ENCODE peak calls at places on chromosomes 6 and 20, in nine cellular contexts. E is progenitor cell of endocrine pancreas, A is AG04450, B is omental fat pad, Z is HFFc6, P is heart right ventricle, L is MM.1S, F is choroid plexus epithelial cell, M is A549. N is an unnamed sample.
A peak's percentile ranks its signal among the peaks of the same experiment; 100 is the strongest.

GRCh38 chr20:50339196-50339901 is 148.7 kb downstream of the CEBPB start:
- DNase-seq in F (peak; percentile 27), E (no peak), M (no peak), L (no peak), A (no peak), P (no peak), Z (peak; percentile 13), B (no peak), N (no peak)

GRCh38 chr20:44097521-44098255 is 89.3 kb downstream of the JPH2 start:
- DNase-seq in M (no peak), P (no peak), E (no peak), L (no peak), B (no peak), F (no peak), A (no peak), Z (no peak), N (no peak)

GRCh38 chr6:108118791-108119211 is 44.3 kb upstream of the OSTM1 start:
- DNase-seq in Z (no peak), L (no peak), A (no peak), P (no peak), B (no peak), F (no peak), M (no peak), E (no peak), N (no peak)

GRCh38 chr6:108839068-108839467 is 9.2 kb upstream of the ARMC2 start:
- DNase-seq in M (no peak), P (no peak), F (no peak), A (no peak), E (no peak), L (no peak), Z (no peak), B (no peak), N (no peak)

GRCh38 chr6:112443118-112443641 is 96.0 kb downstream of the RFPL4B start:
- DNase-seq in B (no peak), E (no peak), L (no peak), A (no peak), Z (no peak), F (no peak), P (no peak), M (no peak), N (peak; percentile 46)

GRCh38 chr20:49344975-49345374 is 67.1 kb upstream of the ZNFX1 start:
- DNase-seq in E (no peak), A (peak; percentile 78), L (no peak), Z (peak; percentile 95), B (no peak), F (peak; percentile 94), M (peak; percentile 83), P (peak; percentile 53), N (peak; percentile 81)

GRCh38 chr20:22763257-22763906 is 179.0 kb upstream of the FOXA2 start:
- DNase-seq in E (no peak), A (no peak), F (peak; percentile 64), L (no peak), Z (no peak), M (peak; percentile 84), P (peak; percentile 58), B (no peak), N (no peak)

GRCh38 chr6:142737368-142738060 is 207.5 kb downstream of the HIVEP2 start:
- DNase-seq in A (no peak), Z (no peak), B (no peak), E (no peak), P (no peak), F (peak; percentile 70), L (no peak), M (no peak), N (no peak)

GRCh38 chr6:6995328-6995727 is 112.4 kb upstream of the RREB1 start:
- DNase-seq in L (no peak), B (no peak), Z (no peak), M (no peak), A (no peak), P (no peak), E (no peak), F (no peak), N (no peak)

GRCh38 chr6:126811307-126811706 is 307.2 kb upstream of the RSPO3 start:
- DNase-seq in B (no peak), P (peak; percentile 11), Z (no peak), A (no peak), E (no peak), L (no peak), M (no peak), F (peak; percentile 64), N (peak; percentile 15)

GRCh38 chr20:63312690-63313348 is 19.8 kb downstream of the COL20A1 start:
- DNase-seq in B (no peak), P (peak; percentile 51), Z (no peak), F (no peak), M (no peak), A (peak; percentile 33), E (no peak), L (no peak), N (no peak)

GRCh38 chr20:53677447-53678314 is 84.0 kb upstream of the ZNF217 start:
- DNase-seq in L (no peak), B (no peak), E (no peak), A (no peak), M (peak; percentile 66), Z (no peak), F (peak; percentile 71), P (peak; percentile 38), N (no peak)

GRCh38 chr6:9921366-9921765 is 493.5 kb downstream of the TFAP2A start:
- DNase-seq in A (no peak), M (no peak), E (no peak), P (no peak), Z (peak; percentile 73), B (no peak), L (no peak), F (no peak), N (peak; percentile 11)

GRCh38 chr6:149978610-149979009 is 14.9 kb downstream of the ULBP1 start:
- DNase-seq in Z (no peak), L (no peak), P (no peak), B (no peak), M (no peak), A (no peak), E (no peak), F (no peak), N (no peak)

GRCh38 chr20:53829706-53830521 is 236.3 kb upstream of the ZNF217 start:
- DNase-seq in L (peak; percentile 68), P (no peak), B (no peak), F (peak; percentile 71), Z (no peak), E (no peak), M (peak; percentile 48), A (no peak), N (peak; percentile 23)

GRCh38 chr6:73585566-73586415 is 65.0 kb upstream of the EEF1A1 start:
- DNase-seq in B (no peak), M (peak; percentile 81), A (peak; percentile 34), Z (peak; percentile 70), L (peak; percentile 46), P (peak; percentile 67), F (peak; percentile 91), E (no peak), N (peak; percentile 52)

GRCh38 chr6:36101691-36102090 is 28.6 kb upstream of the MAPK13 start:
- DNase-seq in E (no peak), B (no peak), Z (no peak), F (no peak), L (no peak), M (no peak), P (no peak), A (no peak), N (no peak)

DNA sequence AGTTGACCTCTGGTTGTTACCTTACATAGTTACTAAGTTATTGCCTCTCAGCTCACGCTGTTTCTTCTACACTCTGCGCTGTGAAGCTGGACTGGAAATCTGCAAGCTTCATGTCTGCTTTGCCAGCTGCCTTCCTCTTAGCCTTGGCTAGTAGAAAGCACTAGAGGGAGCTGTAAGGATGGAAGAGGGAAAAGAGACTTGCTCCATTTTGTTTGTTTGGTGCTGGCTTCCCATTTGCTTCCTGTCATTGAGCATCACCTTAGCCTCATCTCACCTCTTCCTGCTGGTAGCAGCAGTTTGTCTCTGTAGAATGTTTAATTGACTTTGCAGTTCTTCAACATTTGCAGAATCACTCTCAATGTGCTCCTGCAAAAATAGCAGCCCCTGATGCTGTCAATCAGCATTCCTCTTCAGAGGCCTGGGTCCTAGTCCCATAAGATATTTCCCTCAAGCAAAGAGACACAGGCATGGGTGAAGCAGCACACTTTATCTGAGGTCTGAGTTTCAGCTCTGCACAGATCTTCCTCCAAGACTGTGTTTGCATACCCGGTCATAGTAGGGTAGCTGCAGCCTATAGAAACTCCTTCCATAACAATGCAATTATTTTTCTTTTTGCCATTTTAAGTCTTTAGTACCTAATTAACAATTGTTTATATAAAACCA is 302.2 kb upstream of the EPHA7 start:
- DNase-seq in F (peak; percentile 87), Z (no peak), E (no peak), L (peak; percentile 7), A (no peak), P (no peak), B (no peak), M (peak; percentile 38), N (no peak)
- TF ChIP-seq CTCF in F (peak; percentile 96), Z (no peak), E (peak; percentile 54), L (peak; percentile 16), A (no peak), P (peak; percentile 38), B (no peak), M (peak; percentile 9), N (no peak)

GRCh38 chr6:47733879-47734558 is 35.6 kb downstream of the ADGRF4 start:
- DNase-seq in A (no peak), B (no peak), L (peak; percentile 27), Z (no peak), E (no peak), M (peak; percentile 28), P (peak; percentile 11), F (peak; percentile 54), N (no peak)
- TF ChIP-seq CTCF in A (peak; percentile 18), B (no peak), L (peak; percentile 39), Z (peak; percentile 59), E (peak; percentile 46), M (peak; percentile 56), P (peak; percentile 63), F (peak; percentile 44), N (peak; percentile 28)

GRCh38 chr20:46717818-46718541 is 8.5 kb downstream of the SLC2A10 start:
- DNase-seq in M (no peak), B (no peak), P (no peak), E (no peak), Z (no peak), L (no peak), F (no peak), A (no peak), N (no peak)

GRCh38 chr20:46712056-46712636 is 2.7 kb downstream of the SLC2A10 start:
- DNase-seq in M (no peak), Z (no peak), A (no peak), P (no peak), F (no peak), L (no peak), B (no peak), E (no peak), N (no peak)

GRCh38 chr20:46720019-46720418 is 10.6 kb downstream of the SLC2A10 start:
- DNase-seq in L (no peak), F (no peak), Z (no peak), A (no peak), M (no peak), B (no peak), E (no peak), P (no peak), N (no peak)

GRCh38 chr20:46713957-46714834 is 4.7 kb downstream of the SLC2A10 start:
- DNase-seq in E (no peak), P (no peak), B (no peak), Z (no peak), M (no peak), A (no peak), L (no peak), F (no peak), N (no peak)

GRCh38 chr20:46715292-46715756 is 5.9 kb downstream of the SLC2A10 start:
- DNase-seq in Z (peak; percentile 65), P (no peak), L (no peak), F (peak; percentile 45), M (peak; percentile 81), B (peak; percentile 23), A (peak; percentile 49), E (no peak), N (peak; percentile 82)
- TF ChIP-seq CTCF in Z (peak; percentile 47), P (no peak), L (no peak), F (peak; percentile 24), M (no peak), B (no peak), A (peak; percentile 27), E (no peak), N (peak; percentile 16)

GRCh38 chr6:28982476-28983266 is 22.4 kb downstream of the ZNF311 start:
- DNase-seq in P (peak; percentile 7), E (no peak), L (peak; percentile 57), F (peak; percentile 80), M (peak; percentile 81), B (no peak), Z (peak; percentile 57), A (no peak), N (no peak)
- TF ChIP-seq CTCF in P (no peak), E (peak; percentile 17), L (peak; percentile 24), F (peak; percentile 46), M (no peak), B (no peak), Z (peak; percentile 36), A (peak; percentile 36), N (no peak)